ENCODE peak calls at places on chromosomes 2 and 18, in eight cellular contexts. O is AG20443, I is A549, W is HT-29, C is RCC 7860, B is IMR-90, K is tibial artery, F is right cardiac atrium. M is an unnamed sample.

GRCh38 chr2:239326831-239327535 is 73.8 kb downstream of the HDAC4 start:
- DNase-seq in C (no peak), B (peak; percentile 69), W (no peak), K (no peak), I (no peak), F (no peak), O (no peak), M (peak; percentile 74)

GRCh38 chr2:120593921-120594686 is 141.6 kb upstream of the GLI2 start:
- DNase-seq in I (no peak), B (no peak), F (no peak), W (no peak), K (no peak), O (no peak), C (no peak), M (no peak)

GRCh38 chr18:32884543-32884942 is 111.7 kb upstream of the KLHL14 start:
- DNase-seq in K (no peak), C (no peak), I (no peak), W (no peak), B (no peak), O (no peak), F (no peak), M (no peak)

GRCh38 chr2:152730591-152731333 is 12.3 kb downstream of the ARL6IP6 start:
- DNase-seq in B (no peak), O (peak; percentile 11), F (no peak), W (peak; percentile 34), C (no peak), K (no peak), I (no peak), M (peak; percentile 29)

GRCh38 chr2:37358466-37358865 is 14.0 kb downstream of the QPCT start:
- DNase-seq in O (no peak), I (no peak), W (no peak), F (no peak), K (no peak), B (no peak), C (no peak), M (no peak)

GRCh38 chr2:5330961-5331360 is 361.2 kb upstream of the SOX11 start:
- DNase-seq in O (no peak), C (peak; percentile 35), F (no peak), I (no peak), B (no peak), W (peak; percentile 19), K (no peak), M (no peak)

GRCh38 chr2:201860541-201861154 is 54.3 kb downstream of the CDK15 start:
- DNase-seq in I (peak; percentile 71), F (peak; percentile 55), C (peak; percentile 64), O (peak; percentile 81), B (peak; percentile 93), K (no peak), W (peak; percentile 72), M (peak; percentile 10)

GRCh38 chr2:223032187-223033142 is 19.5 kb upstream of the KCNE4 start:
- DNase-seq in F (no peak), K (no peak), W (no peak), O (peak; percentile 20), C (peak; percentile 67), B (no peak), I (no peak), M (no peak)

GRCh38 chr18:52228158-52228557 is 111.8 kb upstream of the DCC start:
- DNase-seq in O (no peak), I (no peak), B (no peak), W (no peak), C (no peak), F (no peak), K (no peak), M (no peak)

GRCh38 chr2:217268978-217269377 is 409.1 kb upstream of the TNP1 start:
- DNase-seq in F (peak; percentile 31), W (no peak), C (no peak), I (no peak), K (no peak), B (no peak), O (no peak), M (no peak)

GRCh38 chr2:13050764-13051163 is 334.0 kb downstream of the TRIB2 start:
- DNase-seq in I (no peak), C (no peak), F (no peak), B (peak; percentile 35), K (no peak), W (no peak), O (no peak), M (no peak)

GRCh38 chr2:176105078-176105726 is 1.9 kb upstream of the HOXD11 start:
- DNase-seq in F (no peak), O (peak; percentile 61), K (no peak), C (peak; percentile 21), B (no peak), I (no peak), W (no peak), M (no peak)

GRCh38 chr2:9780368-9781130 is 62.7 kb upstream of the TAF1B start:
- DNase-seq in B (no peak), I (no peak), F (no peak), W (no peak), K (peak; percentile 44), C (no peak), O (no peak), M (no peak)

GRCh38 chr18:59087391-59087790 is 52.3 kb upstream of the SEC11C start:
- DNase-seq in C (no peak), O (no peak), I (no peak), B (peak; percentile 7), W (no peak), F (no peak), K (no peak), M (no peak)

GRCh38 chr2:195590199-195590865 is 66.7 kb upstream of the SLC39A10 start:
- DNase-seq in F (no peak), O (no peak), I (no peak), C (no peak), W (no peak), K (no peak), B (no peak), M (no peak)

GRCh38 chr2:48482774-48483173 is 47.2 kb upstream of the STON1 start:
- DNase-seq in K (no peak), I (no peak), B (no peak), O (no peak), F (no peak), W (no peak), C (no peak), M (no peak)

GRCh38 chr2:217071416-217071815 is 211.6 kb upstream of the TNP1 start:
- DNase-seq in C (no peak), K (no peak), W (no peak), O (no peak), F (no peak), B (peak; percentile 68), I (no peak), M (no peak)

GRCh38 chr2:222033541-222033940 is 265.3 kb downstream of the PAX3 start:
- DNase-seq in C (no peak), K (no peak), I (no peak), O (no peak), W (no peak), B (no peak), F (no peak), M (no peak)

GRCh38 chr2:181813963-181814565 is 77.5 kb upstream of the ITPRID2 start:
- DNase-seq in O (peak; percentile 15), W (peak; percentile 23), F (no peak), K (no peak), C (no peak), I (peak; percentile 44), B (peak; percentile 84), M (no peak)

GRCh38 chr2:10234409-10235094 is 68.2 kb upstream of the HPCAL1 start:
- DNase-seq in W (no peak), K (peak; percentile 54), O (no peak), F (no peak), B (no peak), I (no peak), C (no peak), M (no peak)

GRCh38 chr18:62827397-62827796 is 112.1 kb downstream of the PHLPP1 start:
- DNase-seq in O (no peak), I (no peak), K (no peak), F (no peak), B (no peak), W (no peak), C (no peak), M (no peak)

GRCh38 chr2:240655931-240656886 is 26.5 kb downstream of the AQP12B start:
- DNase-seq in W (no peak), O (peak; percentile 62), I (no peak), B (peak; percentile 49), C (no peak), F (peak; percentile 18), K (no peak), M (no peak)

GRCh38 chr2:235144291-235144690 is 192.5 kb downstream of the SH3BP4 start:
- DNase-seq in I (no peak), O (no peak), K (no peak), B (no peak), C (no peak), W (no peak), F (no peak), M (no peak)

GRCh38 chr2:168970860-168971650 is 60.1 kb downstream of the ABCB11 start:
- DNase-seq in B (no peak), I (no peak), F (no peak), O (no peak), C (no peak), W (no peak), K (no peak), M (no peak)

GRCh38 chr2:221850076-221850475 is 278.0 kb upstream of the EPHA4 start:
- DNase-seq in I (no peak), O (peak; percentile 12), C (no peak), K (no peak), B (no peak), F (no peak), W (no peak), M (no peak)

GRCh38 chr2:186977433-186978045 is 128.6 kb upstream of the ZSWIM2 start:
- DNase-seq in O (no peak), K (no peak), I (no peak), F (no peak), B (no peak), C (no peak), W (no peak), M (no peak)

GRCh38 chr2:156672569-156673270 is 236.5 kb downstream of the GPD2 start:
- DNase-seq in I (no peak), F (no peak), O (no peak), K (no peak), C (no peak), B (no peak), W (peak; percentile 48), M (no peak)

GRCh38 chr2:202716953-202717597 is 82.3 kb downstream of the FAM117B start:
- DNase-seq in I (no peak), B (no peak), C (no peak), F (no peak), W (no peak), K (no peak), O (no peak), M (no peak)

GRCh38 chr2:57804971-57805370 is 241.6 kb upstream of the VRK2 start:
- DNase-seq in O (no peak), K (no peak), I (no peak), C (no peak), F (no peak), W (no peak), B (no peak), M (no peak)

GRCh38 chr2:10486601-10487079 is 38.5 kb upstream of the ODC1 start:
- DNase-seq in B (no peak), K (peak; percentile 42), F (no peak), O (no peak), I (no peak), C (no peak), W (peak; percentile 84), M (no peak)

GRCh38 chr2:88856409-88857135 is 165.1 kb downstream of the RPIA start:
- DNase-seq in O (no peak), F (no peak), W (no peak), I (no peak), K (no peak), C (no peak), B (no peak), M (no peak)

GRCh38 chr2:109396338-109397180 is 217.2 kb downstream of the SEPTIN10 start:
- DNase-seq in C (no peak), W (no peak), B (no peak), K (no peak), F (no peak), O (no peak), I (no peak), M (no peak)

GRCh38 chr2:18219676-18220075 is 340.8 kb downstream of the RDH14 start:
- DNase-seq in O (no peak), C (no peak), B (peak; percentile 18), W (no peak), I (no peak), F (no peak), K (no peak), M (no peak)

GRCh38 chr18:80200171-80200931 is 47.0 kb downstream of the PARD6G start:
- DNase-seq in I (peak; percentile 29), B (peak; percentile 17), C (no peak), K (no peak), O (peak; percentile 43), W (peak; percentile 22), F (no peak), M (no peak)